ENCODE peak calls at places on chromosomes 2 and 18, in seven cellular contexts. One of them, this sample, is unnamed.

GRCh38 chr18:62900132-62900883 is 185.0 kb downstream of the PHLPP1 start:
- DNase-seq in stomach: no peak
- DNase-seq in lower lobe of right lung: no peak
- DNase-seq in neural progenitor cell: no peak
- DNase-seq in spleen: no peak
- DNase-seq in breast epithelium: no peak
- DNase-seq in mammary epithelial cell: no peak
- DNase-seq in this sample: no peak

GRCh38 chr2:123207245-123207644 is 817.8 kb upstream of the CNTNAP5 start:
- DNase-seq in stomach: no peak
- DNase-seq in lower lobe of right lung: no peak
- DNase-seq in neural progenitor cell: no peak
- DNase-seq in spleen: no peak
- DNase-seq in breast epithelium: no peak
- DNase-seq in mammary epithelial cell: no peak
- DNase-seq in this sample: no peak

GRCh38 chr2:85753525-85754312 is at the start of gene ATOH8:
- DNase-seq in stomach: peak; percentile 82
- DNase-seq in lower lobe of right lung: peak; percentile 90
- DNase-seq in neural progenitor cell: peak; percentile 76
- DNase-seq in spleen: peak; percentile 91
- DNase-seq in breast epithelium: no peak
- DNase-seq in mammary epithelial cell: peak; percentile 31
- DNase-seq in this sample: peak; percentile 62

GRCh38 chr2:130875935-130876334 is 39.2 kb downstream of the ARHGEF4 start:
- DNase-seq in stomach: no peak
- DNase-seq in lower lobe of right lung: no peak
- DNase-seq in neural progenitor cell: no peak
- DNase-seq in spleen: no peak
- DNase-seq in breast epithelium: no peak
- DNase-seq in mammary epithelial cell: no peak
- DNase-seq in this sample: no peak

GRCh38 chr18:64219511-64219910 is 70.6 kb upstream of the LINC00305 start:
- DNase-seq in stomach: no peak
- DNase-seq in lower lobe of right lung: no peak
- DNase-seq in neural progenitor cell: no peak
- DNase-seq in spleen: no peak
- DNase-seq in breast epithelium: no peak
- DNase-seq in mammary epithelial cell: no peak
- DNase-seq in this sample: no peak

GRCh38 chr2:43539991-43540860 is 55.6 kb downstream of the THADA start:
- DNase-seq in stomach: peak; percentile 43
- DNase-seq in lower lobe of right lung: peak; percentile 56
- DNase-seq in neural progenitor cell: no peak
- DNase-seq in spleen: no peak
- DNase-seq in breast epithelium: peak; percentile 72
- DNase-seq in mammary epithelial cell: peak; percentile 81
- DNase-seq in this sample: peak; percentile 91

GRCh38 chr2:116733699-116734098 is 1080.8 kb upstream of the DDX18 start:
- DNase-seq in stomach: no peak
- DNase-seq in lower lobe of right lung: no peak
- DNase-seq in neural progenitor cell: no peak
- DNase-seq in spleen: no peak
- DNase-seq in breast epithelium: no peak
- DNase-seq in mammary epithelial cell: no peak
- DNase-seq in this sample: no peak

GRCh38 chr18:22790545-22791415 is 142.3 kb upstream of the RBBP8 start:
- DNase-seq in stomach: no peak
- DNase-seq in lower lobe of right lung: no peak
- DNase-seq in neural progenitor cell: no peak
- DNase-seq in spleen: no peak
- DNase-seq in breast epithelium: no peak
- DNase-seq in mammary epithelial cell: no peak
- DNase-seq in this sample: no peak

GRCh38 chr18:51478908-51479307 is 281.4 kb upstream of the MEX3C start:
- DNase-seq in stomach: no peak
- DNase-seq in lower lobe of right lung: no peak
- DNase-seq in neural progenitor cell: no peak
- DNase-seq in spleen: no peak
- DNase-seq in breast epithelium: no peak
- DNase-seq in mammary epithelial cell: no peak
- DNase-seq in this sample: no peak

GRCh38 chr2:10297950-10298349 is 4.8 kb upstream of the HPCAL1 start:
- DNase-seq in stomach: peak; percentile 47
- DNase-seq in lower lobe of right lung: no peak
- DNase-seq in neural progenitor cell: no peak
- DNase-seq in spleen: no peak
- DNase-seq in breast epithelium: no peak
- DNase-seq in mammary epithelial cell: peak; percentile 84
- DNase-seq in this sample: no peak

GRCh38 chr2:57084697-57085281 is 901.0 kb downstream of the CCDC85A start:
- DNase-seq in stomach: no peak
- DNase-seq in lower lobe of right lung: no peak
- DNase-seq in neural progenitor cell: no peak
- DNase-seq in spleen: peak; percentile 68
- DNase-seq in breast epithelium: no peak
- DNase-seq in mammary epithelial cell: no peak
- DNase-seq in this sample: no peak

GRCh38 chr2:113890253-113891235 is 655 bp downstream of the ACTR3 start:
- DNase-seq in stomach: peak; percentile 59
- DNase-seq in lower lobe of right lung: peak; percentile 78
- DNase-seq in neural progenitor cell: peak; percentile 80
- DNase-seq in spleen: peak; percentile 93
- DNase-seq in breast epithelium: peak; percentile 70
- DNase-seq in mammary epithelial cell: peak; percentile 83
- DNase-seq in this sample: peak; percentile 73
- H3K4me1 ChIP-seq in stomach: peaks cover 74% of the 10 kb centered on the region
- H3K4me1 ChIP-seq in lower lobe of right lung: peaks cover 80% of the 10 kb centered on the region
- H3K4me1 ChIP-seq in neural progenitor cell: peaks cover 19% of the 10 kb centered on the region
- H3K4me1 ChIP-seq in spleen: peaks cover 85% of the 10 kb centered on the region
- H3K4me1 ChIP-seq in breast epithelium: no peaks in the 10 kb centered on the region
- H3K4me1 ChIP-seq in mammary epithelial cell: peaks cover 60% of the 10 kb centered on the region
- H3K4me1 ChIP-seq in this sample: peaks cover 52% of the 10 kb centered on the region

DNA sequence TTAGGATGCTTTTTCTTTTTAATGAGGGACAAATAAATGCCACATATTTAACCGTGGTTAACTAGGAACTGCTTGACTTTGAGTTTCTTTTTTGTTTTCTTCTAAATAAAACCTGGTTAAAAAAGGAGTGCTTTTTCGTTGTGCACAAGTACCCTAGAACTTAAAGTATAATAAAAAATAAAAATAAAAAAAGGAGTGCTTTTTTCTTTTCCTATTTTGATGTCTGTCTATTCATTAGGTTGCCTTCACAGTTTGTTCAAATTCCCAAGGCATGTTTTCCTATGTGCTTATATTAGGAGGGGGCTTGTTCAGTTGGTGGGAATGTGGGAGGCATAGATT is 4.4 kb downstream of the FOSL2 start:
- DNase-seq in stomach: no peak
- DNase-seq in lower lobe of right lung: no peak
- DNase-seq in neural progenitor cell: no peak
- DNase-seq in spleen: no peak
- DNase-seq in breast epithelium: no peak
- DNase-seq in mammary epithelial cell: no peak
- DNase-seq in this sample: no peak
- TF ChIP-seq CTCF in stomach: no peak
- TF ChIP-seq CTCF in lower lobe of right lung: no peak
- TF ChIP-seq CTCF in neural progenitor cell: no peak
- TF ChIP-seq CTCF in spleen: no peak
- TF ChIP-seq CTCF in breast epithelium: no peak
- TF ChIP-seq CTCF in mammary epithelial cell: no peak
- TF ChIP-seq CTCF in this sample: no peak

GRCh38 chr2:39855856-39856255 is 76.8 kb upstream of the THUMPD2 start:
- DNase-seq in stomach: no peak
- DNase-seq in lower lobe of right lung: no peak
- DNase-seq in neural progenitor cell: no peak
- DNase-seq in spleen: no peak
- DNase-seq in breast epithelium: no peak
- DNase-seq in mammary epithelial cell: no peak
- DNase-seq in this sample: no peak

GRCh38 chr2:39849982-39850526 is 71.0 kb upstream of the THUMPD2 start:
- DNase-seq in stomach: no peak
- DNase-seq in lower lobe of right lung: no peak
- DNase-seq in neural progenitor cell: no peak
- DNase-seq in spleen: no peak
- DNase-seq in breast epithelium: no peak
- DNase-seq in mammary epithelial cell: no peak
- DNase-seq in this sample: no peak

GRCh38 chr2:39851251-39851650 is 72.2 kb upstream of the THUMPD2 start:
- DNase-seq in stomach: no peak
- DNase-seq in lower lobe of right lung: no peak
- DNase-seq in neural progenitor cell: no peak
- DNase-seq in spleen: no peak
- DNase-seq in breast epithelium: no peak
- DNase-seq in mammary epithelial cell: no peak
- DNase-seq in this sample: no peak

GRCh38 chr2:39851691-39852110 is 72.6 kb upstream of the THUMPD2 start:
- DNase-seq in stomach: no peak
- DNase-seq in lower lobe of right lung: no peak
- DNase-seq in neural progenitor cell: peak; percentile 53
- DNase-seq in spleen: no peak
- DNase-seq in breast epithelium: no peak
- DNase-seq in mammary epithelial cell: peak; percentile 18
- DNase-seq in this sample: no peak
- H3K4me3 ChIP-seq in stomach: no peak overlapping the region
- H3K4me3 ChIP-seq in lower lobe of right lung: no peak overlapping the region
- H3K4me3 ChIP-seq in neural progenitor cell: no peak overlapping the region
- H3K4me3 ChIP-seq in spleen: no peak overlapping the region
- H3K4me3 ChIP-seq in breast epithelium: no peak overlapping the region
- H3K4me3 ChIP-seq in mammary epithelial cell: no peak overlapping the region
- H3K4me3 ChIP-seq in this sample: no peak overlapping the region

GRCh38 chr18:2967820-2968219 is 45.1 kb downstream of the LPIN2 start:
- DNase-seq in stomach: no peak
- DNase-seq in lower lobe of right lung: no peak
- DNase-seq in neural progenitor cell: no peak
- DNase-seq in spleen: no peak
- DNase-seq in breast epithelium: no peak
- DNase-seq in mammary epithelial cell: no peak
- DNase-seq in this sample: no peak
- H3K4me1 ChIP-seq in stomach: peaks cover 62% of the 10 kb centered on the region
- H3K4me1 ChIP-seq in lower lobe of right lung: peaks cover 68% of the 10 kb centered on the region
- H3K4me1 ChIP-seq in neural progenitor cell: peaks cover 21% of the 10 kb centered on the region
- H3K4me1 ChIP-seq in spleen: peaks cover 99% of the 10 kb centered on the region
- H3K4me1 ChIP-seq in breast epithelium: no peaks in the 10 kb centered on the region
- H3K4me1 ChIP-seq in mammary epithelial cell: no peaks in the 10 kb centered on the region
- H3K4me1 ChIP-seq in this sample: peaks cover 41% of the 10 kb centered on the region

GRCh38 chr2:222024934-222025890 is 273.6 kb downstream of the PAX3 start:
- DNase-seq in stomach: no peak
- DNase-seq in lower lobe of right lung: no peak
- DNase-seq in neural progenitor cell: peak; percentile 79
- DNase-seq in spleen: no peak
- DNase-seq in breast epithelium: no peak
- DNase-seq in mammary epithelial cell: peak; percentile 14
- DNase-seq in this sample: no peak
- TF ChIP-seq CTCF in stomach: peak; percentile 15
- TF ChIP-seq CTCF in lower lobe of right lung: peak; percentile 58
- TF ChIP-seq CTCF in neural progenitor cell: peak; percentile 91
- TF ChIP-seq CTCF in spleen: no peak
- TF ChIP-seq CTCF in breast epithelium: no peak
- TF ChIP-seq CTCF in mammary epithelial cell: peak; percentile 76
- TF ChIP-seq CTCF in this sample: peak; percentile 47

GRCh38 chr2:29160184-29160583 is 45.0 kb downstream of the CLIP4 start:
- DNase-seq in stomach: no peak
- DNase-seq in lower lobe of right lung: no peak
- DNase-seq in neural progenitor cell: no peak
- DNase-seq in spleen: no peak
- DNase-seq in breast epithelium: no peak
- DNase-seq in mammary epithelial cell: no peak
- DNase-seq in this sample: no peak

GRCh38 chr2:29159125-29159524 is 43.9 kb downstream of the CLIP4 start:
- DNase-seq in stomach: no peak
- DNase-seq in lower lobe of right lung: no peak
- DNase-seq in neural progenitor cell: no peak
- DNase-seq in spleen: no peak
- DNase-seq in breast epithelium: no peak
- DNase-seq in mammary epithelial cell: no peak
- DNase-seq in this sample: no peak

GRCh38 chr2:29164101-29164846 is 49.1 kb downstream of the CLIP4 start:
- DNase-seq in stomach: no peak
- DNase-seq in lower lobe of right lung: no peak
- DNase-seq in neural progenitor cell: no peak
- DNase-seq in spleen: no peak
- DNase-seq in breast epithelium: no peak
- DNase-seq in mammary epithelial cell: no peak
- DNase-seq in this sample: no peak

GRCh38 chr2:29165362-29166236 is 50.4 kb downstream of the CLIP4 start:
- DNase-seq in stomach: no peak
- DNase-seq in lower lobe of right lung: no peak
- DNase-seq in neural progenitor cell: no peak
- DNase-seq in spleen: no peak
- DNase-seq in breast epithelium: no peak
- DNase-seq in mammary epithelial cell: peak; percentile 50
- DNase-seq in this sample: no peak

DNA sequence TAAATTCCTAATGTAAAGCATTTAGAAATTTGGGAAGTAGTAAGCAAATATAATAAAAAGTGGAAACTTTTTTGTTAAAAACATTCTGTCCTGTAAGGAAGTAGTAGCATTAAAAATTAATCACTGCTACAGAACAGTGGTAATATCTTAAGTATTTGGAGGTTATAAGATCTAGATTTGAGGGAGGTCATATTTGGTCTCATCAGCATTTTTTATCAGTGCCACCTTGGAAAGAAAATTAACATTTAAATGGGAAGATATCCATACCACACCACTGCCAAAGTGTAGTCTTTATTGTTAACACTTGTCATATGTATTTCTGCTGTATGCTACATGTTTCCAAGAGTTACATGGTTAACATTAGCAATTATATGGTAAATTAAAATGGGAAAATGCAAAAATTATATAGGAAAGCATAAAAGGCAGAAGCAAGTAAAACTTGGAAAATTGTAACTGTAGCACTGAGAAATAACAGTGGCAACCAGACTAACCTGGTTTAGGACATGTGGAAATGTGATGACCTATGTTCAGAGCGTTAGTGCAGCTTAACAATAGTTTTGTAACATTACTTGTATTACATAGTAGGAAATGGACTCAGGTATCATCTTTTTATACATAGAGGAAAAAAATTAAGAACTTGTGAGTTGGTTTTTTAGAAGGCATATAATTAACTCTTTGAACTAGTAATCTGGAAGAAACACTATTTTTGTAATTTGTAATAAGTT is 47.2 kb downstream of the CLIP4 start:
- DNase-seq in stomach: no peak
- DNase-seq in lower lobe of right lung: no peak
- DNase-seq in neural progenitor cell: no peak
- DNase-seq in spleen: no peak
- DNase-seq in breast epithelium: no peak
- DNase-seq in mammary epithelial cell: no peak
- DNase-seq in this sample: no peak
- H3K4me3 ChIP-seq in stomach: no peak overlapping the region
- H3K4me3 ChIP-seq in lower lobe of right lung: no peak overlapping the region
- H3K4me3 ChIP-seq in neural progenitor cell: no peak overlapping the region
- H3K4me3 ChIP-seq in spleen: no peak overlapping the region
- H3K4me3 ChIP-seq in breast epithelium: no peak overlapping the region
- H3K4me3 ChIP-seq in mammary epithelial cell: no peak overlapping the region
- H3K4me3 ChIP-seq in this sample: no peak overlapping the region